ENCODE peak calls at places on chromosomes 16 and 17, in four cellular contexts. O, R, X and J are unnamed samples.

GRCh38 chr16:70490261-70490660 is 33.1 kb downstream of the COG4 start:
- DNase-seq in O (no peak), R (no peak), X (no peak), J (no peak)

GRCh38 chr17:2212328-2212981 is 91.1 kb downstream of the SMG6 start:
- DNase-seq in O (no peak), R (no peak), X (no peak), J (no peak)

GRCh38 chr16:46857261-46857962 is 26.4 kb upstream of the C16orf87 start:
- DNase-seq in O (no peak), R (peak; percentile 27), X (peak; percentile 65), J (no peak)

GRCh38 chr16:79965718-79966117 is 365.2 kb upstream of the MAF start:
- DNase-seq in O (no peak), R (no peak), X (no peak), J (no peak)

GRCh38 chr17:75881678-75882454 is 3.5 kb upstream of the TRIM47 start:
- DNase-seq in O (no peak), R (no peak), X (no peak), J (no peak)

GRCh38 chr17:12928736-12929135 is 89.1 kb downstream of the ELAC2 start:
- DNase-seq in O (no peak), R (no peak), X (peak; percentile 29), J (no peak)

GRCh38 chr17:55842405-55843158 is 91.7 kb downstream of the PCTP start:
- DNase-seq in O (no peak), R (no peak), X (no peak), J (no peak)

GRCh38 chr17:2925011-2925410 is 128.8 kb downstream of the RAP1GAP2 start:
- DNase-seq in O (no peak), R (no peak), X (no peak), J (no peak)

GRCh38 chr17:42686520-42687137 is 4.3 kb downstream of the CNTNAP1 start:
- DNase-seq in O (no peak), R (no peak), X (no peak), J (no peak)

GRCh38 chr17:79981090-79981489 is 54.6 kb downstream of the TBC1D16 start:
- DNase-seq in O (no peak), R (no peak), X (no peak), J (no peak)

GRCh38 chr17:73292031-73292531 is 19.7 kb downstream of the CDC42EP4 start:
- DNase-seq in O (no peak), R (no peak), X (no peak), J (no peak)

GRCh38 chr17:66354981-66355380 is 52.6 kb downstream of the PRKCA start:
- DNase-seq in O (no peak), R (no peak), X (no peak), J (no peak)

GRCh38 chr17:49730078-49730786 is 22.5 kb upstream of the SLC35B1 start:
- DNase-seq in O (no peak), R (no peak), X (no peak), J (no peak)

GRCh38 chr17:47875586-47875985 is 20.4 kb upstream of the SP2 start:
- DNase-seq in O (no peak), R (no peak), X (no peak), J (no peak)

GRCh38 chr16:51393381-51394005 is 242.4 kb upstream of the SALL1 start:
- DNase-seq in O (no peak), R (no peak), X (no peak), J (no peak)

GRCh38 chr16:55478827-55479559 is at the start of gene MMP2:
- DNase-seq in O (peak; percentile 51), R (no peak), X (no peak), J (no peak)

GRCh38 chr16:67842509-67843342 is 606 bp downstream of the THAP11 start:
- DNase-seq in O (no peak), R (no peak), X (peak; percentile 61), J (no peak)

GRCh38 chr17:67685351-67685750 is 32.4 kb upstream of the NOL11 start:
- DNase-seq in O (no peak), R (no peak), X (no peak), J (no peak)

GRCh38 chr17:46859996-46860395 is 8.6 kb downstream of the WNT9B start:
- DNase-seq in O (no peak), R (no peak), X (no peak), J (no peak)

GRCh38 chr17:8706431-8706830 is 38.2 kb downstream of the CCDC42 start:
- DNase-seq in O (no peak), R (no peak), X (no peak), J (no peak)

GRCh38 chr16:68335175-68335574 is 24.4 kb downstream of the PRMT7 start:
- DNase-seq in O (no peak), R (no peak), X (no peak), J (no peak)

GRCh38 chr16:74774223-74775139 is at the start of gene FA2H:
- DNase-seq in O (peak; percentile 58), R (peak; percentile 97), X (peak; percentile 86), J (no peak)

GRCh38 chr17:32701860-32702259 is 175.1 kb downstream of the MYO1D start:
- DNase-seq in O (no peak), R (no peak), X (no peak), J (no peak)

GRCh38 chr17:57889892-57890856 is 40.3 kb upstream of the MRPS23 start:
- DNase-seq in O (no peak), R (no peak), X (no peak), J (no peak)

GRCh38 chr16:11354733-11355574 is 9.7 kb downstream of the RMI2 start:
- DNase-seq in O (no peak), R (no peak), X (no peak), J (peak; percentile 79)

GRCh38 chr17:75731716-75732498 is 10.6 kb downstream of the ITGB4 start:
- DNase-seq in O (no peak), R (no peak), X (no peak), J (no peak)

GRCh38 chr17:694239-694638 is 20.4 kb downstream of the VPS53 start:
- DNase-seq in O (no peak), R (no peak), X (no peak), J (no peak)

GRCh38 chr16:1825381-1825863 is 1.2 kb downstream of the HAGH start:
- DNase-seq in O (no peak), R (no peak), X (peak; percentile 64), J (no peak)

GRCh38 chr17:81402530-81402941 is 7.3 kb downstream of the BAHCC1 start:
- DNase-seq in O (no peak), R (no peak), X (no peak), J (no peak)

GRCh38 chr17:16486373-16487250 is 5.4 kb downstream of the LRRC75A start:
- DNase-seq in O (no peak), R (no peak), X (no peak), J (no peak)

GRCh38 chr17:496761-497586 is 144.4 kb upstream of the RPH3AL start:
- DNase-seq in O (no peak), R (no peak), X (no peak), J (no peak)

GRCh38 chr16:57304169-57305061 is 19.9 kb upstream of the PLLP start:
- DNase-seq in O (no peak), R (no peak), X (peak; percentile 99), J (peak; percentile 40)

GRCh38 chr17:75472119-75472518 is 15.7 kb downstream of the TMEM94 start:
- DNase-seq in O (no peak), R (no peak), X (no peak), J (no peak)

DNA sequence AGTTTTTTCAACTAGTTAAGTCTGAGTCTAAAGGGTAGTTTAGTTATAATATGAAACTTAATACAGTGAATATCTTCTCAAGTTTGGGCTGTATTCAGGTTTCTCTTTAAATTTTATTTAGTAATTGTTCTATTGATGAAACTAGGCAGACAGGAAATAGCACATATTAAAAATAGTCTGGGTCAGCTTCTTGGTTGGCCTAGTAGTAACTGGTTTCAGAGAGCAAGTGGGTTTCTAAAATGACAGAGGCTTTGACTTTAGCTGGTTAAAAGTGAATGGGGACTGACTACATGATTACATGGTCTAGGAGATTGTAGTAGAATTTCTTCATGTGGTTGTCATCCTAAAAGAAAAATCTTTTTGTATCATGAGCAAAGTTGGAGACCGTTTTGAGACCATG is 46.8 kb downstream of the OMG start:
- DNase-seq in O (no peak), R (no peak), X (no peak), J (peak; percentile 27)
- TF ChIP-seq CBX5 in O (no peak), R (no peak), X (no peak), J (no peak)

GRCh38 chr17:63634163-63634562 is 11.9 kb downstream of the MAP3K3 start:
- DNase-seq in O (no peak), R (peak; percentile 31), X (no peak), J (no peak)

GRCh38 chr17:63633742-63634141 is 11.5 kb downstream of the MAP3K3 start:
- DNase-seq in O (no peak), R (no peak), X (no peak), J (no peak)

GRCh38 chr17:63629627-63630026 is 7.4 kb downstream of the MAP3K3 start:
- DNase-seq in O (no peak), R (no peak), X (no peak), J (no peak)

GRCh38 chr17:63631062-63631461 is 8.8 kb downstream of the MAP3K3 start:
- DNase-seq in O (no peak), R (no peak), X (no peak), J (no peak)

DNA sequence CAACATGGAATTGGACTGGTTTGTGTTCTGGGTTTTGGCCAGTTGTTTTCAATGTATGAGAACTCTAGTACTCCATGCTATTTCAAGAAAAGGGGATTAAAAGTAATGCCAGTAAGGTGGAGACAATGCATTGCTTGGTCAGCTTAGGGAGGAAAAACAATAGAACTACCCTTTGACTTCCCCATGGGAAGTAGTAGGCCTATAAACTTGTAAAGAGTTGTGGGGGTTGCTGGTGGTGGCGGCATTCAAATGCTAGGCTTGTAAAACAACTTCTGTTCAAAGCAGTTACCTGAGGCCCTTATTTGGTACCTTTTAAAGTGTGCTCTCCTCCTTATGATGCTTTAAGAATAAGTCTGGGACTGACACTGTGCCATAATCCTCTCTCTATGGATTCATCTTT is 9.4 kb downstream of the MAP3K3 start:
- DNase-seq in O (no peak), R (no peak), X (no peak), J (no peak)
- H3K9ac ChIP-seq in O (no peak overlapping the region), R (no peak overlapping the region), X (no peak overlapping the region), J (no peak overlapping the region)

GRCh38 chr16:54430491-54431030 is 144.0 kb upstream of the IRX3 start:
- DNase-seq in O (no peak), R (no peak), X (peak; percentile 69), J (no peak)

GRCh38 chr16:54432481-54433229 is 146.1 kb upstream of the IRX3 start:
- DNase-seq in O (no peak), R (no peak), X (peak; percentile 71), J (no peak)

GRCh38 chr16:54431997-54432367 is 145.4 kb upstream of the IRX3 start:
- DNase-seq in O (no peak), R (no peak), X (no peak), J (no peak)

GRCh38 chr16:54429029-54429428 is 142.4 kb upstream of the IRX3 start:
- DNase-seq in O (no peak), R (no peak), X (no peak), J (no peak)

GRCh38 chr16:54431041-54431996 is 144.7 kb upstream of the IRX3 start:
- DNase-seq in O (no peak), R (no peak), X (no peak), J (no peak)
- TF ChIP-seq CBX5 in O (no peak), R (no peak), X (no peak), J (no peak)

DNA sequence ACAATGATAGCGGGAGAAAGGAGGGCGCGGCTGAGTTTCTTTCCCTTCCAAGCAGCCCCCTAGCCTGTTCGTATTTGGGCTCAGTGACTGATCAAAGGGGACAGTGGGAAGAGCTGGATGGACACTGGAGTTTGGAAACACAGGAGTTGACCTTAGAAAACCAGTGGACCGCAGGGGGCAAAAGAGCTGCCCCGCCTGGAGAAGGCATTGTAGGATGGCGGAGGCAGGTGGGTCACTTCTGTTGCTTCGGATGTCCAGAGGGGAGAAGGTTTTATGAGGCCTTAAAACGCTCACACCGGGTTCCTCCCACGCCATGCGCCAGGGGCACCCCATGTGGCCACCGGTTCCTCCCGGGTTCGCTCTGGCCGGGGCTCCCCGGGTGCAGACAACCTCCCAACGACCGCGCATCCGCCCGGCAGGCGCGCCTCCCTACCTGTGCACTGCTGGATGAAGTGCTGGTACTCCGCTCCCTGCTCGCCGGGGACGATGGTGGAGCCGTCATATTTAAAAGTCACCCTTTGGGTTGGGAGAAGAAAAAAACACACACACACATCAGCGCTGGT is 729 bp downstream of the COTL1 start:
- DNase-seq in O (no peak), R (no peak), X (no peak), J (no peak)
- H3K9ac ChIP-seq in O (peak overlapping the region; percentile 64), R (peak overlapping the region; percentile 94), X (peak overlapping the region; percentile 53), J (peak overlapping the region; percentile 84)